ENCODE peak calls at places on chromosomes 4 and X, in five cellular contexts. Q is M059J, Y is GM06990, C is EH, G is AG04449. H is an unnamed sample.

GRCh38 chr4:82500830-82501229 is 61.0 kb downstream of the TMEM150C start:
- DNase-seq in Q (no peak), Y (no peak), C (no peak), G (no peak), H (no peak)

GRCh38 chrX:139766545-139766983 is 58.6 kb upstream of the MCF2 start:
- DNase-seq in G (no peak), C (no peak), Y (peak), Q (no peak), H (no peak)

GRCh38 chr4:141851246-141851891 is 215.0 kb downstream of the IL15 start:
- DNase-seq in Y (no peak), Q (peak), G (peak), C (peak), H (no peak)

GRCh38 chr4:78885598-78885997 is 53.6 kb downstream of the PAQR3 start:
- DNase-seq in Q (no peak), Y (no peak), G (peak), C (peak), H (no peak)

GRCh38 chr4:45350438-45350837 is 624.1 kb upstream of the GNPDA2 start:
- DNase-seq in Y (no peak), Q (peak), C (no peak), G (no peak), H (no peak)

GRCh38 chr4:86482851-86483490 is 111.1 kb upstream of the PTPN13 start:
- DNase-seq in G (no peak), C (peak), Q (peak), Y (no peak), H (no peak)

GRCh38 chr4:28469387-28469786 is 1608.7 kb downstream of the STIM2 start:
- DNase-seq in C (peak), Q (no peak), Y (no peak), G (no peak), H (no peak)

GRCh38 chrX:16882188-16882587 is 12.0 kb upstream of the RBBP7 start:
- DNase-seq in Q (peak), C (peak), Y (peak), G (no peak), H (no peak)

GRCh38 chr4:84750260-84750955 is 167.5 kb downstream of the CDS1 start:
- DNase-seq in Q (peak), G (peak), Y (peak), C (peak), H (no peak)

GRCh38 chr4:15077969-15078368 is 75.7 kb downstream of the CPEB2 start:
- DNase-seq in Q (peak), C (peak), G (no peak), Y (no peak), H (no peak)